ENCODE peak calls at places on chromosomes 7 and 10, in ten cellular contexts. S is HuH-7; H is heart left ventricle; F is left ventricle myocardium inferior; Y is stimulated activated CD8-positive, alpha-beta memory T cell treated with anti-CD3 and anti-CD28 coated beads, Interleukin-2, amount 100 ng/mL, for 48 hours; P is B cell; I is NCI-H2171 treated with DMSO at 0.1 percent for 48 hours; T is stimulated activated CD4-positive, alpha-beta T cell treated with anti-CD3 and anti-CD28 coated beads, Interleukin-4, amount 100 ng/mL, for 4 hours; D is Right ventricle myocardium superior; V is activated T-helper 1 cell treated with anti-CD3 and anti-CD28 coated beads, Interleukin-2, amount 50 U/mL, for 16 hours. Q is an unnamed sample.

GRCh38 chr10:33195608-33196376 is 138.7 kb downstream of the NRP1 start:
- DNase-seq in S (peak), H (no peak), F (no peak), Y (no peak), P (no peak), I (no peak), T (no peak), D (no peak), V (no peak), Q (no peak)

GRCh38 chr7:41107330-41107937 is 595.5 kb downstream of the INHBA start:
- DNase-seq in S (no peak), H (no peak), F (no peak), Y (no peak), P (no peak), I (no peak), T (no peak), D (no peak), V (no peak), Q (no peak)

GRCh38 chr10:3542185-3542611 is 242.8 kb downstream of the KLF6 start:
- DNase-seq in S (no peak), H (no peak), F (no peak), Y (no peak), P (no peak), I (no peak), T (no peak), D (no peak), V (no peak), Q (peak)

GRCh38 chr10:71399946-71400345 is 3.2 kb downstream of the CDH23 start:
- DNase-seq in S (no peak), H (no peak), F (no peak), Y (no peak), P (no peak), I (no peak), T (no peak), D (no peak), V (no peak), Q (no peak)

GRCh38 chr7:157513682-157514081 is 176.9 kb downstream of the DNAJB6 start:
- DNase-seq in S (no peak), H (no peak), F (no peak), Y (no peak), P (no peak), I (no peak), T (no peak), D (no peak), V (no peak), Q (no peak)

GRCh38 chr7:87448427-87448826 is 27.1 kb downstream of the ABCB4 start:
- DNase-seq in S (no peak), H (no peak), F (no peak), Y (no peak), P (no peak), I (no peak), T (no peak), D (no peak), V (no peak), Q (no peak)

GRCh38 chr10:78342787-78343186 is 309.1 kb downstream of the RPS24 start:
- DNase-seq in S (no peak), H (no peak), F (no peak), Y (no peak), P (no peak), I (no peak), T (no peak), D (no peak), V (no peak), Q (no peak)

GRCh38 chr7:151689196-151689971 is 169.7 kb upstream of the RHEB start:
- DNase-seq in S (no peak), H (peak), F (peak), Y (no peak), P (no peak), I (peak), T (no peak), D (peak), V (no peak), Q (peak)

GRCh38 chr10:82922755-82923154 is 1047.8 kb downstream of the NRG3 start:
- DNase-seq in S (no peak), H (no peak), F (no peak), Y (no peak), P (no peak), I (no peak), T (no peak), D (no peak), V (no peak), Q (no peak)

GRCh38 chr7:152673902-152674301 is 2.0 kb downstream of the XRCC2 start:
- DNase-seq in S (no peak), H (no peak), F (no peak), Y (no peak), P (no peak), I (no peak), T (no peak), D (no peak), V (no peak), Q (no peak)

GRCh38 chr10:3068201-3068967 is 1.0 kb downstream of the PFKP start:
- DNase-seq in S (no peak), H (peak), F (peak), Y (peak), P (peak), I (peak), T (peak), D (peak), V (no peak), Q (peak)

GRCh38 chr7:35398518-35398917 is 144.6 kb upstream of the TBX20 start:
- DNase-seq in S (no peak), H (no peak), F (no peak), Y (no peak), P (no peak), I (no peak), T (no peak), D (no peak), V (no peak), Q (no peak)

GRCh38 chr10:49415109-49415508 is 19.2 kb upstream of the DRGX start:
- DNase-seq in S (no peak), H (no peak), F (no peak), Y (no peak), P (no peak), I (no peak), T (no peak), D (no peak), V (no peak), Q (no peak)

GRCh38 chr10:93815304-93816091 is 57.8 kb downstream of the LGI1 start:
- DNase-seq in S (no peak), H (no peak), F (no peak), Y (no peak), P (no peak), I (no peak), T (no peak), D (no peak), V (no peak), Q (no peak)

GRCh38 chr10:36578306-36578705 is 547.1 kb upstream of the ANKRD30A start:
- DNase-seq in S (no peak), H (no peak), F (no peak), Y (no peak), P (no peak), I (no peak), T (no peak), D (no peak), V (no peak), Q (no peak)

GRCh38 chr7:28102778-28103177 is 77.8 kb downstream of the JAZF1 start:
- DNase-seq in S (no peak), H (peak), F (no peak), Y (no peak), P (no peak), I (no peak), T (no peak), D (no peak), V (no peak), Q (peak)

GRCh38 chr7:128701062-128701785 is 29.1 kb downstream of the GARIN1A start:
- DNase-seq in S (no peak), H (no peak), F (no peak), Y (no peak), P (no peak), I (no peak), T (no peak), D (no peak), V (no peak), Q (no peak)

GRCh38 chr10:13815766-13816165 is 229.0 kb downstream of the PRPF18 start:
- DNase-seq in S (no peak), H (no peak), F (no peak), Y (no peak), P (no peak), I (no peak), T (no peak), D (no peak), V (no peak), Q (no peak)

GRCh38 chr7:24472093-24472492 is 101.2 kb upstream of the PALS2 start:
- DNase-seq in S (no peak), H (no peak), F (no peak), Y (no peak), P (no peak), I (no peak), T (no peak), D (no peak), V (no peak), Q (no peak)

GRCh38 chr7:44144426-44144967 is 3.4 kb upstream of the MYL7 start:
- DNase-seq in S (no peak), H (no peak), F (no peak), Y (no peak), P (no peak), I (no peak), T (no peak), D (no peak), V (no peak), Q (peak)

GRCh38 chr7:27689045-27689877 is 26.6 kb upstream of the HIBADH start:
- DNase-seq in S (peak), H (no peak), F (no peak), Y (no peak), P (peak), I (no peak), T (no peak), D (no peak), V (no peak), Q (no peak)

GRCh38 chr10:100894589-100895294 is 18.0 kb upstream of the SLF2 start:
- DNase-seq in S (no peak), H (no peak), F (no peak), Y (no peak), P (no peak), I (no peak), T (no peak), D (no peak), V (no peak), Q (no peak)

GRCh38 chr7:7577888-7578287 is 11.2 kb downstream of the MIOS start:
- DNase-seq in S (no peak), H (no peak), F (no peak), Y (no peak), P (peak), I (no peak), T (no peak), D (no peak), V (no peak), Q (no peak)

GRCh38 chr7:42661312-42661711 is 250.6 kb downstream of the C7orf25 start:
- DNase-seq in S (no peak), H (no peak), F (no peak), Y (no peak), P (no peak), I (no peak), T (no peak), D (no peak), V (no peak), Q (no peak)

GRCh38 chr10:3948843-3949242 is 163.8 kb upstream of the KLF6 start:
- DNase-seq in S (no peak), H (no peak), F (no peak), Y (no peak), P (no peak), I (no peak), T (peak), D (no peak), V (peak), Q (no peak)